ENCODE peak calls at places on chromosomes 2 and 18, in six cellular contexts. U, V, F, X, P and Y are unnamed samples.

GRCh38 chr2:233714164-233714563 is 1.5 kb downstream of the UGT1A5 start:
- DNase-seq in U (no peak), V (no peak), F (no peak), X (no peak), P (no peak), Y (no peak)

GRCh38 chr2:101833890-101834523 is 136.5 kb downstream of the MAP4K4 start:
- DNase-seq in U (no peak), V (no peak), F (no peak), X (no peak), P (no peak), Y (no peak)

GRCh38 chr18:36408606-36409005 is 111.1 kb downstream of the FHOD3 start:
- DNase-seq in U (peak), V (no peak), F (no peak), X (no peak), P (no peak), Y (no peak)

GRCh38 chr2:62352031-62352430 is 154.0 kb downstream of the TMEM17 start:
- DNase-seq in U (no peak), V (no peak), F (no peak), X (no peak), P (no peak), Y (no peak)

GRCh38 chr2:111251711-111252110 is 131.0 kb downstream of the BCL2L11 start:
- DNase-seq in U (no peak), V (no peak), F (no peak), X (no peak), P (no peak), Y (no peak)

GRCh38 chr2:162282765-162283425 is 35.6 kb downstream of the IFIH1 start:
- DNase-seq in U (peak), V (no peak), F (no peak), X (no peak), P (no peak), Y (no peak)

GRCh38 chr2:10629819-10630532 is 59.8 kb downstream of the NOL10 start:
- DNase-seq in U (no peak), V (no peak), F (no peak), X (peak), P (no peak), Y (no peak)

GRCh38 chr18:75204978-75205759 is 3.8 kb downstream of the PTGR3 start:
- DNase-seq in U (no peak), V (no peak), F (no peak), X (no peak), P (no peak), Y (no peak)

GRCh38 chr18:6960124-6960523 is 157.5 kb downstream of the LAMA1 start:
- DNase-seq in U (no peak), V (no peak), F (no peak), X (no peak), P (no peak), Y (no peak)

GRCh38 chr2:55175254-55176093 is 56.6 kb downstream of the CLHC1 start:
- DNase-seq in U (peak), V (peak), F (no peak), X (peak), P (no peak), Y (no peak)

GRCh38 chr2:98507940-98508689 is 63.5 kb downstream of the INPP4A start:
- DNase-seq in U (peak), V (no peak), F (no peak), X (no peak), P (peak), Y (peak)

GRCh38 chr2:239700946-239701345 is 300.1 kb upstream of the HDAC4 start:
- DNase-seq in U (no peak), V (no peak), F (no peak), X (no peak), P (no peak), Y (no peak)

GRCh38 chr2:216235462-216235861 is 126.3 kb downstream of the XRCC5 start:
- DNase-seq in U (no peak), V (no peak), F (no peak), X (no peak), P (no peak), Y (no peak)

GRCh38 chr2:176585791-176586190 is 316.5 kb downstream of the MTX2 start:
- DNase-seq in U (no peak), V (no peak), F (no peak), X (no peak), P (no peak), Y (no peak)

GRCh38 chr2:152434395-152435182 is 99.6 kb downstream of the FMNL2 start:
- DNase-seq in U (no peak), V (no peak), F (no peak), X (peak), P (no peak), Y (no peak)

GRCh38 chr2:239600194-239600593 is 199.4 kb upstream of the HDAC4 start:
- DNase-seq in U (no peak), V (no peak), F (no peak), X (no peak), P (no peak), Y (no peak)

GRCh38 chr2:460861-461260 is 173.0 kb upstream of the ALKAL2 start:
- DNase-seq in U (peak), V (no peak), F (no peak), X (no peak), P (no peak), Y (peak)

GRCh38 chr18:26981373-26982082 is 116.0 kb upstream of the AQP4 start:
- DNase-seq in U (no peak), V (no peak), F (no peak), X (no peak), P (no peak), Y (no peak)

GRCh38 chr18:50559750-50560680 is at the start of gene MAPK4:
- DNase-seq in U (peak), V (no peak), F (no peak), X (peak), P (peak), Y (peak)

GRCh38 chr2:230614913-230615332 is 97.7 kb upstream of the CAB39 start:
- DNase-seq in U (peak), V (no peak), F (no peak), X (no peak), P (no peak), Y (peak)

GRCh38 chr2:85584857-85585780 is 888 bp downstream of the VAMP5 start:
- DNase-seq in U (peak), V (peak), F (no peak), X (peak), P (no peak), Y (peak)

GRCh38 chr2:162457021-162457420 is 113.1 kb downstream of the GCA start:
- DNase-seq in U (no peak), V (no peak), F (no peak), X (no peak), P (no peak), Y (no peak)

GRCh38 chr2:8424997-8425900 is 256.6 kb upstream of the ID2 start:
- DNase-seq in U (no peak), V (no peak), F (no peak), X (no peak), P (no peak), Y (no peak)

GRCh38 chr2:200177971-200178911 is 128.3 kb upstream of the SPATS2L start:
- DNase-seq in U (peak), V (no peak), F (no peak), X (no peak), P (no peak), Y (no peak)

GRCh38 chr2:84908948-84909713 is 3.7 kb downstream of the TMSB10 start:
- DNase-seq in U (no peak), V (no peak), F (no peak), X (peak), P (no peak), Y (no peak)

GRCh38 chr2:184830531-184830930 is 232.2 kb downstream of the ZNF804A start:
- DNase-seq in U (no peak), V (no peak), F (no peak), X (no peak), P (no peak), Y (no peak)

GRCh38 chr2:214226061-214226460 is 184.8 kb upstream of the VWC2L start:
- DNase-seq in U (no peak), V (no peak), F (no peak), X (no peak), P (no peak), Y (no peak)